ENCODE peak calls at places on chromosomes 7 and 10, in ten cellular contexts. K is PC-9; D is dorsolateral prefrontal cortex; N is neuronal stem cell; I is ascending aorta; G is tibial artery; T is CD8-positive, alpha-beta T cell; H is body of pancreas; E is effector memory CD4-positive, alpha-beta T cell; Q is IMR-90. A is an unnamed sample.
A peak's percentile ranks its signal among the peaks of the same experiment; 100 is the strongest.

GRCh38 chr7:36777062-36777461 is 52.8 kb upstream of the AOAH start:
- DNase-seq in K (no peak), D (no peak), N (no peak), I (no peak), G (no peak), T (peak; percentile 47), H (no peak), E (peak; percentile 32), Q (no peak), A (peak; percentile 83)

GRCh38 chr7:42161723-42162122 is 75.3 kb downstream of the GLI3 start:
- DNase-seq in K (no peak), D (no peak), N (no peak), I (no peak), G (no peak), T (no peak), H (no peak), E (no peak), Q (no peak), A (no peak)

GRCh38 chr7:128407751-128408708 is 1.8 kb downstream of the IMPDH1 start:
- DNase-seq in K (no peak), D (no peak), N (no peak), I (no peak), G (no peak), T (no peak), H (no peak), E (no peak), Q (no peak), A (no peak)

GRCh38 chr7:65983965-65984654 is 2.1 kb upstream of the GUSB start:
- DNase-seq in K (peak; percentile 84), D (no peak), N (no peak), I (no peak), G (no peak), T (no peak), H (no peak), E (no peak), Q (no peak), A (no peak)

GRCh38 chr10:72685264-72685921 is 6.5 kb upstream of the MCU start:
- DNase-seq in K (no peak), D (no peak), N (no peak), I (no peak), G (no peak), T (no peak), H (no peak), E (no peak), Q (no peak), A (no peak)

GRCh38 chr10:87706731-87707130 is 47.1 kb downstream of the PAPSS2 start:
- DNase-seq in K (no peak), D (no peak), N (no peak), I (no peak), G (no peak), T (no peak), H (no peak), E (no peak), Q (peak; percentile 41), A (no peak)

GRCh38 chr7:130309986-130310385 is 17.0 kb downstream of the CPA4 start:
- DNase-seq in K (no peak), D (no peak), N (no peak), I (no peak), G (no peak), T (no peak), H (no peak), E (no peak), Q (no peak), A (no peak)

GRCh38 chr7:149620961-149621360 is 123.4 kb upstream of the ZNF746 start:
- DNase-seq in K (no peak), D (no peak), N (no peak), I (no peak), G (no peak), T (peak; percentile 34), H (no peak), E (no peak), Q (no peak), A (peak; percentile 15)

GRCh38 chr10:20598590-20598989 is 298.5 kb downstream of the NEBL start:
- DNase-seq in K (no peak), D (no peak), N (no peak), I (peak; percentile 85), G (peak; percentile 84), T (no peak), H (peak; percentile 14), E (no peak), Q (peak; percentile 51), A (no peak)

GRCh38 chr7:35773994-35774393 is 26.9 kb upstream of the SEPTIN7 start:
- DNase-seq in K (no peak), D (no peak), N (no peak), I (no peak), G (no peak), T (no peak), H (no peak), E (no peak), Q (no peak), A (no peak)

GRCh38 chr10:67663449-67664087 is 32.4 kb downstream of the CTNNA3 start:
- DNase-seq in K (no peak), D (peak; percentile 67), N (no peak), I (no peak), G (no peak), T (no peak), H (no peak), E (no peak), Q (no peak), A (no peak)

GRCh38 chr7:155414508-155414907 is 43.4 kb upstream of the EN2 start:
- DNase-seq in K (no peak), D (no peak), N (no peak), I (no peak), G (no peak), T (no peak), H (no peak), E (no peak), Q (no peak), A (no peak)

GRCh38 chr7:12249706-12250105 is 38.6 kb downstream of the TMEM106B start:
- DNase-seq in K (no peak), D (no peak), N (no peak), I (no peak), G (no peak), T (no peak), H (no peak), E (no peak), Q (no peak), A (no peak)

GRCh38 chr10:80090120-80090519 is 11.7 kb downstream of the TMEM254 start:
- DNase-seq in K (no peak), D (no peak), N (no peak), I (no peak), G (no peak), T (no peak), H (no peak), E (no peak), Q (no peak), A (no peak)

GRCh38 chr10:131098416-131098952 is 213.0 kb downstream of the TCERG1L start:
- DNase-seq in K (no peak), D (no peak), N (no peak), I (no peak), G (no peak), T (no peak), H (no peak), E (no peak), Q (no peak), A (no peak)

GRCh38 chr7:18154707-18155106 is 127.1 kb upstream of the PRPS1L1 start:
- DNase-seq in K (no peak), D (no peak), N (no peak), I (no peak), G (no peak), T (no peak), H (no peak), E (no peak), Q (no peak), A (no peak)

GRCh38 chr10:70886921-70887665 is 1.3 kb downstream of the PCBD1 start:
- DNase-seq in K (no peak), D (no peak), N (no peak), I (no peak), G (no peak), T (peak; percentile 9), H (no peak), E (no peak), Q (no peak), A (no peak)
- H3K27ac ChIP-seq in K (no peak overlapping the region), D (peak overlapping the region; percentile 98), N (no peak overlapping the region), I (peak overlapping the region; percentile 96), G (peak overlapping the region; percentile 89), T (peak overlapping the region; percentile 65), H (peak overlapping the region; percentile 71), E (peak overlapping the region; percentile 74), Q (no peak overlapping the region), A (peak overlapping the region; percentile 73)

GRCh38 chr7:1019789-1020610 is 24.3 kb upstream of the GPR146 start:
- DNase-seq in K (no peak), D (no peak), N (no peak), I (no peak), G (no peak), T (no peak), H (no peak), E (no peak), Q (no peak), A (no peak)
- H3K27ac ChIP-seq in K (no peak overlapping the region), D (no peak overlapping the region), N (no peak overlapping the region), I (no peak overlapping the region), G (no peak overlapping the region), T (no peak overlapping the region), H (no peak overlapping the region), E (no peak overlapping the region), Q (no peak overlapping the region), A (no peak overlapping the region)

DNA sequence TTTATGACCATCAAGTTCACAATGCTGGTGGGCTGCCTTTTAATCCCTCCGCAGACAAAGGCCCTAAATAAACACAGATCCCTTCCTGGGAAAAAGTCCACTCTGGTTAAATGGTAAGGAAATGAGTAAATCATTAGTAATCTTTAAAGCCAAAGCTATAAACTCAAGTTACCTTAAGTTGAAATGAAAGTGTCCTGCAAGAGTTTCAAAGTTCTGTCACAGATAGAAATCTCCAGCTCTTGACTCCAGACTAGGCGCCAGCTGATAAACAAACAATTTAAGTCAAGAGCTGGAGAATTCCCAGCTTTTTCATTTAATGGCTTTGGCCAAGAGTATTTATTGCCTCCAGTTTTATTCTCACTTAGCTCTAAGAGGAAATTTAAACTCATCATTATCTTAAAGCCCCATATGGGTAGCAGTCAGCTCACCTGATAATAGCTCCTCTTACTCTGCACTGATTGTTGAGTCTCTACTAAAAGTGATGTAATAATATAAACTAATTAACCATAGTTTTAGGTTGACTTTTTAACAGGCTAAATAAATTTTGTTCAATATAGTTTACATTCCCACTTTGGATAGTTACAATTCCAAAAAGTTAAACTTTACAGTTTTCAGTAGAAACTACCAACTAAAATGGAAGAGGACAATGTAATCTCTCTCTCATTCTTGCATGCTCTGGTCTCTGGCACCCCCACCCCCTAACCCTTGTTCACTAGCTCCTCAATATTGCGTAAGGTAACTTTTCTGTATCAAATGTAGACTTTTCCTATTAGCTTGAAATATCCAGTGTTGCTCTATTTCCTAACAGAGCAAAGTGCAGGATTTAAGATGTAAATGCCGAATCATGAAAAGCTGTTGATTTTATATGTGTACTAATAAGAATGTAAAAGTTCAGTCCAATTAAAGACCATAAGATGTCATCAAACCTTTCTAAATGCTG is 56.1 kb downstream of the HIBADH start:
- DNase-seq in K (peak; percentile 48), D (no peak), N (no peak), I (no peak), G (no peak), T (no peak), H (no peak), E (no peak), Q (peak; percentile 81), A (no peak)
- H3K27ac ChIP-seq in K (peak overlapping the region; percentile 13), D (no peak overlapping the region), N (no peak overlapping the region), I (no peak overlapping the region), G (no peak overlapping the region), T (no peak overlapping the region), H (no peak overlapping the region), E (no peak overlapping the region), Q (no peak overlapping the region), A (no peak overlapping the region)

DNA sequence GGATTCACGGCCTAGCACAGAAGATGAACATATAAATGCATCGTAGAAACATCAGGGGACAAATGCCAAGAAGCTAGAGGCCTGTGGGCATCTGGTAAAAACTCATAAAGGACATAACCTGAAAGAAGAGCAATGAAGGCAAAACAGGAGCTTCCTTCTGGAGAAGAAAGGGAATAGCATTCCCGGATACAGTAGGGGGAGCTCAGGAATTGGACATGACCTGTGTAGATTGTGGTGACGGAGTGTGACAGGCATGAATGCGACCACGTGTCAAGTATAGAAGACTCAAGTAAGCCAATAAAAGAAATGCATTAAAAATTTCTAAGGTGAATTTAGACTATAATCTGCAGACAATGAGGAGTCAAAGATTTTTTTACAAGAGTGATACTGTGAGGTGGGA is 270.1 kb downstream of the AGMO start:
- DNase-seq in K (no peak), D (no peak), N (no peak), I (no peak), G (no peak), T (no peak), H (no peak), E (no peak), Q (no peak), A (no peak)
- H3K27ac ChIP-seq in K (no peak overlapping the region), D (no peak overlapping the region), N (no peak overlapping the region), I (no peak overlapping the region), G (no peak overlapping the region), T (no peak overlapping the region), H (no peak overlapping the region), E (no peak overlapping the region), Q (no peak overlapping the region), A (no peak overlapping the region)

A was measured in CD4-positive, alpha-beta memory T cell.